ENCODE peak calls at places on chromosome 11, in ten cellular contexts. E is stimulated activated CD4-positive, alpha-beta T cell treated with anti-CD3 and anti-CD28 coated beads, Interleukin-15, amount 100 ng/mL, for 48 hours; D is hippocampal formation; A is naive B cell; K is GM06990; G is upper lobe of right lung; U is hepatic stellate cell; B is T47D; Y is AML-193; P is EL. R is an unnamed sample.

GRCh38 chr11:64318694-64319420 is 936 bp downstream of the PRDX5 start:
- DNase-seq in Y (no peak), E (no peak), U (no peak), B (no peak), G (peak), A (no peak), P (no peak), K (no peak), D (no peak), R (no peak)

GRCh38 chr11:45816614-45817013 is 11.7 kb downstream of the SLC35C1 start:
- DNase-seq in G (no peak), P (no peak), B (peak), Y (no peak), E (no peak), D (no peak), K (no peak), U (no peak), A (no peak), R (no peak)

GRCh38 chr11:27926469-27926868 is 181.5 kb downstream of the KIF18A start:
- DNase-seq in K (no peak), G (no peak), U (no peak), D (no peak), A (no peak), P (no peak), B (no peak), Y (no peak), E (no peak), R (no peak)

GRCh38 chr11:130876931-130877330 is 39.3 kb downstream of the SNX19 start:
- DNase-seq in P (no peak), U (no peak), Y (no peak), B (no peak), G (no peak), K (no peak), A (no peak), D (no peak), E (no peak), R (no peak)

GRCh38 chr11:92131289-92131890 is 93.2 kb upstream of the FAT3 start:
- DNase-seq in D (no peak), B (no peak), E (no peak), P (peak), G (no peak), Y (no peak), U (no peak), K (no peak), A (no peak), R (no peak)

GRCh38 chr11:115963170-115963569 is 459.0 kb upstream of the CADM1 start:
- DNase-seq in E (no peak), B (no peak), D (peak), U (no peak), G (no peak), Y (no peak), K (no peak), A (no peak), P (no peak), R (no peak)

GRCh38 chr11:1568451-1568911 is 3.6 kb downstream of the DUSP8 start:
- DNase-seq in G (peak), U (no peak), B (no peak), D (no peak), P (no peak), A (no peak), K (no peak), Y (no peak), E (no peak), R (no peak)

GRCh38 chr11:13098067-13098466 is 89.0 kb downstream of the RASSF10 start:
- DNase-seq in U (no peak), P (no peak), G (no peak), D (peak), B (no peak), A (no peak), Y (no peak), E (no peak), K (no peak), R (no peak)

GRCh38 chr11:70733327-70734325 is 335.3 kb downstream of the CTTN start:
- DNase-seq in K (no peak), U (no peak), G (peak), D (no peak), E (no peak), P (no peak), A (no peak), B (no peak), Y (no peak), R (no peak)

GRCh38 chr11:33500865-33501479 is 199.7 kb downstream of the C11orf91 start:
- DNase-seq in P (peak), K (no peak), G (no peak), D (no peak), E (no peak), B (no peak), U (no peak), Y (peak), A (no peak), R (no peak)

GRCh38 chr11:46308632-46309419 is 31.4 kb downstream of the CREB3L1 start:
- DNase-seq in U (peak), G (peak), E (peak), B (peak), D (no peak), K (peak), Y (peak), A (peak), P (peak), R (no peak)

GRCh38 chr11:112652786-112653390 is 308.3 kb upstream of the NCAM1 start:
- DNase-seq in A (no peak), G (no peak), E (no peak), P (peak), U (no peak), K (no peak), B (no peak), D (no peak), Y (no peak), R (no peak)

GRCh38 chr11:61781585-61781984 is 10.8 kb downstream of the TMEM258 start:
- DNase-seq in P (no peak), B (no peak), E (no peak), K (no peak), Y (no peak), D (no peak), G (peak), U (no peak), A (no peak), R (no peak)

GRCh38 chr11:725624-726202 is 19.7 kb downstream of the EPS8L2 start:
- DNase-seq in A (no peak), B (no peak), G (peak), P (no peak), U (no peak), E (no peak), D (no peak), Y (no peak), K (no peak), R (no peak)

GRCh38 chr11:104870910-104871309 is 27.4 kb downstream of the CASP12 start:
- DNase-seq in P (no peak), A (no peak), G (no peak), U (no peak), Y (no peak), D (no peak), E (no peak), K (no peak), B (no peak), R (no peak)

GRCh38 chr11:12116425-12117032 is 6.1 kb downstream of the MICAL2 start:
- DNase-seq in E (no peak), K (no peak), G (no peak), P (no peak), B (no peak), U (no peak), D (no peak), Y (no peak), A (no peak), R (no peak)

GRCh38 chr11:45085657-45086501 is 60.6 kb upstream of the PRDM11 start:
- DNase-seq in U (no peak), P (no peak), E (no peak), B (no peak), D (no peak), K (no peak), Y (no peak), A (no peak), G (no peak), R (no peak)

R was measured in GM12864.